ENCODE peak calls at places on chromosome 21, in seven cellular contexts. T, I, J, Y, U, V and W are unnamed samples.

GRCh38 chr21:16592399-16592798 is 862.6 kb downstream of the USP25 start:
- DNase-seq in I (no peak), J (no peak), T (no peak), U (no peak), Y (no peak), V (no peak), W (no peak)

GRCh38 chr21:22925032-22925431 is 1926.8 kb downstream of the NCAM2 start:
- DNase-seq in U (no peak), J (no peak), T (no peak), I (no peak), Y (no peak), V (no peak), W (no peak)

GRCh38 chr21:25464275-25464674 is 143.0 kb downstream of the MRPL39 start:
- DNase-seq in Y (no peak), I (no peak), V (no peak), T (no peak), U (no peak), J (no peak), W (no peak)

GRCh38 chr21:37357691-37358090 is 8.9 kb upstream of the DYRK1A start:
- DNase-seq in T (no peak), I (no peak), Y (no peak), J (no peak), V (peak; percentile 87), U (no peak), W (no peak)

GRCh38 chr21:35779690-35780570 is 280.4 kb downstream of the SETD4 start:
- DNase-seq in T (peak; percentile 91), U (no peak), J (no peak), I (no peak), V (no peak), Y (no peak), W (peak; percentile 43)

GRCh38 chr21:34844924-34845238 is 176.1 kb downstream of the CLIC6 start:
- DNase-seq in T (no peak), V (no peak), Y (no peak), U (no peak), I (no peak), J (no peak), W (no peak)

GRCh38 chr21:26447932-26448331 is 125.2 kb downstream of the CYYR1 start:
- DNase-seq in U (no peak), V (peak; percentile 30), I (no peak), J (no peak), Y (peak; percentile 70), T (no peak), W (peak; percentile 22)

GRCh38 chr21:38910390-38911008 is 104.8 kb downstream of the ETS2 start:
- DNase-seq in T (no peak), U (no peak), Y (peak; percentile 39), J (no peak), I (no peak), V (peak; percentile 86), W (no peak)

GRCh38 chr21:27645285-27645684 is 678.4 kb upstream of the ADAMTS5 start:
- DNase-seq in I (no peak), V (no peak), J (no peak), T (peak; percentile 47), Y (no peak), U (no peak), W (peak; percentile 5)

GRCh38 chr21:36194024-36194423 is 37.4 kb downstream of the DOP1B start:
- DNase-seq in T (no peak), I (no peak), U (no peak), J (no peak), V (no peak), Y (no peak), W (no peak)

GRCh38 chr21:16509466-16509865 is 779.7 kb downstream of the USP25 start:
- DNase-seq in U (no peak), Y (no peak), I (no peak), J (no peak), V (no peak), T (peak; percentile 16), W (no peak)

GRCh38 chr21:38993561-38993960 is 187.8 kb downstream of the ETS2 start:
- DNase-seq in I (no peak), T (peak; percentile 92), Y (no peak), J (no peak), U (no peak), V (peak; percentile 40), W (peak; percentile 81)

GRCh38 chr21:36627242-36627641 is 71.7 kb upstream of the SIM2 start:
- DNase-seq in V (peak; percentile 60), J (no peak), I (no peak), U (no peak), Y (no peak), T (peak; percentile 41), W (no peak)

GRCh38 chr21:33212159-33212851 is 17.4 kb upstream of the IFNAR2 start:
- DNase-seq in V (peak; percentile 36), T (peak; percentile 83), I (no peak), J (no peak), Y (peak; percentile 51), U (no peak), W (peak; percentile 48)

GRCh38 chr21:27759091-27759659 is 792.3 kb upstream of the ADAMTS5 start:
- DNase-seq in V (no peak), I (no peak), Y (peak; percentile 46), U (peak; percentile 19), T (no peak), J (peak; percentile 71), W (peak; percentile 5)

DNA sequence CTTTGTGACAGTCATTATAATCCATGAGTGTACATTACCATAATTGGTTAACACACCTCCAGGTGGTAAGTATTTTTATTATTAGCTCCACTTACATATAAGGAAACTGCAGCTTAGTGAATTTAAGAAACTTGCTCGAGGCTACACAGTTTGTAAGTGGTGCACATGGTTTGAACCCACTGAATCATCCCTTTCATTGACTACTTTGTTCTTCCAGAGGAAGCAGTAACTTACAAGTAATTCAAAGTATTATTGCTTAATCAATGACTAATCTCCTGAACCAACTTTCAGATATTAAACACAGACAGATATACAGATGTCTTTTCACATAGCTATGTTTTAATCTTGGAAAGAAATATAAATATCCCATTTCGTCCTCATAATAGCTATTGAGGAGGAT is 18.7 kb upstream of the CLDN8 start:
- DNase-seq in Y (no peak), J (no peak), I (no peak), T (no peak), U (no peak), V (no peak), W (peak; percentile 16)
- H2BK120ac ChIP-seq in Y (no peak overlapping the region), J (no peak overlapping the region), I (no peak overlapping the region), T (no peak overlapping the region), U (no peak overlapping the region), V (no peak overlapping the region), W (no peak overlapping the region)

GRCh38 chr21:31502537-31503143 is 156.9 kb upstream of the SOD1 start:
- DNase-seq in J (no peak), V (peak; percentile 66), U (no peak), I (no peak), Y (no peak), T (no peak), W (no peak)

GRCh38 chr21:31500071-31500470 is 156.0 kb upstream of the TIAM1 start:
- DNase-seq in V (no peak), T (no peak), J (no peak), Y (no peak), I (no peak), U (no peak), W (no peak)

GRCh38 chr21:31503467-31503866 is 156.0 kb upstream of the SOD1 start:
- DNase-seq in U (no peak), T (no peak), V (no peak), I (no peak), Y (no peak), J (no peak), W (no peak)

GRCh38 chr21:31500976-31501375 is 156.9 kb upstream of the TIAM1 start:
- DNase-seq in V (no peak), I (no peak), J (no peak), T (no peak), Y (no peak), U (no peak), W (no peak)

DNA sequence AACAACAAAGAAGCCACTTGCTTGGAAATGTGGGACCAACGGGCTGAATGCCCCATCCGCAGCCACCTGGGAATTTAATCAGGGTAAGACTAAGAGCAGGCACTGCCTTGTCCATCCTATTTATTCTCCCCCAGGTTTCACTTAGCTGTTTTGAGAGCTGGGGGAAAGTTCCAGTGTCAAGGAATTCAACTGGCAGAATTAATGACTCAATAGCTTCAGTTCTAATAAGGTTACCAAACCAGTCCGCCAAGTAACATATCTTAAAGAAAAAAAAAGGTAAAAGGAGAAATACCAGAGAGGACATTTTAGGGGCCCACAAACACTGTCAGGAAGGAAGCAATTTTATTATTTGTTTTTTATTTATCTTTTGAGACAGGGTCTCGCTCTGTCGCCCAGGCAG is 157.6 kb upstream of the SOD1 start:
- DNase-seq in J (no peak), Y (no peak), T (no peak), I (no peak), V (peak; percentile 85), U (no peak), W (no peak)
- H2BK120ac ChIP-seq in J (no peak overlapping the region), Y (no peak overlapping the region), T (no peak overlapping the region), I (no peak overlapping the region), V (no peak overlapping the region), U (no peak overlapping the region), W (no peak overlapping the region)

GRCh38 chr21:42903817-42904216 is 10.7 kb downstream of the NDUFV3 start:
- DNase-seq in U (no peak), V (no peak), J (no peak), Y (no peak), T (no peak), I (no peak), W (no peak)

GRCh38 chr21:42906222-42906621 is 13.1 kb downstream of the NDUFV3 start:
- DNase-seq in T (no peak), J (no peak), V (no peak), I (no peak), Y (no peak), U (no peak), W (no peak)

DNA sequence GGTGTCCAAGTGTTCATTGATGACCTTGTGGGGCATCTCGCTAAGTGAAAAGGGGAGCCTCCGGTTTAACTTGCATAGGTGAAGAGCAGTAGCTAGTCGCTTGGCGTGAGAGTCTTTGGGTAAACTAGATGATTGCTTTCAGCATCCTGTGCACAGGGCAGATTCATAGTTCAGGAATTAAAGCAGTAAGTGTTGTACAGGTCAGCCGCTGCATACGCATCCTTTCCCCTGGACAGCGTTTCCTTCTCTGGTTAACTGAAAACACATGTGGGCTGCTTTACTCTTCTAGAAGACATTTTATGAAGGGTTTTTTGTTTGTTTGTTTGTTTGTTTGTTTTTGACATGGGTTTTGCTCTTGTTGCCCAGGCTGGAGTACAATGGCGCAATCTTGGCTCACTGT is 12.1 kb downstream of the NDUFV3 start:
- DNase-seq in I (no peak), J (no peak), Y (no peak), V (no peak), T (peak; percentile 7), U (no peak), W (no peak)
- H2BK120ac ChIP-seq in I (no peak overlapping the region), J (no peak overlapping the region), Y (no peak overlapping the region), V (no peak overlapping the region), T (no peak overlapping the region), U (no peak overlapping the region), W (no peak overlapping the region)

GRCh38 chr21:44463716-44464115 is 8.4 kb downstream of the LRRC3 start:
- DNase-seq in I (no peak), U (no peak), V (no peak), Y (no peak), J (no peak), T (no peak), W (no peak)

GRCh38 chr21:44467859-44468195 is 12.5 kb downstream of the LRRC3 start:
- DNase-seq in I (no peak), Y (no peak), V (no peak), J (no peak), U (no peak), T (no peak), W (no peak)

GRCh38 chr21:44464351-44464750 is 9.0 kb downstream of the LRRC3 start:
- DNase-seq in V (no peak), J (no peak), T (no peak), U (no peak), Y (no peak), I (no peak), W (no peak)

GRCh38 chr21:44466351-44466954 is 11.1 kb downstream of the LRRC3 start:
- DNase-seq in Y (no peak), V (no peak), I (no peak), U (no peak), T (no peak), J (no peak), W (no peak)

GRCh38 chr21:44466996-44467858 is 11.9 kb downstream of the LRRC3 start:
- DNase-seq in J (no peak), V (no peak), T (no peak), U (no peak), I (no peak), Y (no peak), W (no peak)
- H2BK120ac ChIP-seq in J (no peak overlapping the region), V (no peak overlapping the region), T (no peak overlapping the region), U (no peak overlapping the region), I (no peak overlapping the region), Y (no peak overlapping the region), W (no peak overlapping the region)